ENCODE peak calls at places on chromosomes 12 and 14, in seven cellular contexts. One of them, this sample, is unnamed. For H3K27me3, the result is how much of the 10 kb centered on the place peaks cover.

GRCh38 chr14:94045563-94046345 is 19.6 kb downstream of the OTUB2 start:
- DNase-seq in dorsolateral prefrontal cortex: no peak
- DNase-seq in lung: no peak
- DNase-seq in stomach: no peak
- DNase-seq in CD4-positive, alpha-beta memory T cell: no peak
- DNase-seq in CD8-positive, alpha-beta memory T cell: no peak
- DNase-seq in HepG2: no peak
- DNase-seq in this sample: no peak

GRCh38 chr12:19779393-19780056 is 340.2 kb downstream of the AEBP2 start:
- DNase-seq in lung: no peak
- DNase-seq in CD8-positive, alpha-beta memory T cell: no peak
- DNase-seq in stomach: no peak
- DNase-seq in HepG2: no peak
- DNase-seq in dorsolateral prefrontal cortex: no peak
- DNase-seq in CD4-positive, alpha-beta memory T cell: no peak
- DNase-seq in this sample: no peak

GRCh38 chr14:76920572-76921175 is 94.5 kb downstream of the LRRC74A start:
- DNase-seq in stomach: no peak
- DNase-seq in CD4-positive, alpha-beta memory T cell: no peak
- DNase-seq in dorsolateral prefrontal cortex: no peak
- DNase-seq in lung: no peak
- DNase-seq in HepG2: no peak
- DNase-seq in CD8-positive, alpha-beta memory T cell: no peak
- DNase-seq in this sample: no peak

GRCh38 chr12:130646690-130647089 is 69.4 kb downstream of the RIMBP2 start:
- DNase-seq in CD4-positive, alpha-beta memory T cell: no peak
- DNase-seq in HepG2: no peak
- DNase-seq in dorsolateral prefrontal cortex: no peak
- DNase-seq in stomach: no peak
- DNase-seq in lung: no peak
- DNase-seq in CD8-positive, alpha-beta memory T cell: no peak
- DNase-seq in this sample: no peak

GRCh38 chr12:113747048-113747447 is 219.1 kb downstream of the RBM19 start:
- DNase-seq in CD8-positive, alpha-beta memory T cell: no peak
- DNase-seq in dorsolateral prefrontal cortex: no peak
- DNase-seq in CD4-positive, alpha-beta memory T cell: no peak
- DNase-seq in HepG2: no peak
- DNase-seq in stomach: no peak
- DNase-seq in lung: no peak
- DNase-seq in this sample: no peak

GRCh38 chr14:50335989-50336391 is 23.9 kb downstream of the DMAC2L start:
- DNase-seq in CD4-positive, alpha-beta memory T cell: no peak
- DNase-seq in HepG2: no peak
- DNase-seq in CD8-positive, alpha-beta memory T cell: no peak
- DNase-seq in lung: no peak
- DNase-seq in stomach: no peak
- DNase-seq in dorsolateral prefrontal cortex: peak
- DNase-seq in this sample: no peak

GRCh38 chr14:97180304-97181200 is 383.4 kb downstream of the VRK1 start:
- DNase-seq in stomach: no peak
- DNase-seq in CD8-positive, alpha-beta memory T cell: no peak
- DNase-seq in HepG2: peak
- DNase-seq in CD4-positive, alpha-beta memory T cell: no peak
- DNase-seq in lung: no peak
- DNase-seq in dorsolateral prefrontal cortex: no peak
- DNase-seq in this sample: no peak

GRCh38 chr14:50530358-50530757 is 2.0 kb downstream of the MAP4K5 start:
- DNase-seq in CD4-positive, alpha-beta memory T cell: no peak
- DNase-seq in stomach: no peak
- DNase-seq in dorsolateral prefrontal cortex: no peak
- DNase-seq in lung: no peak
- DNase-seq in HepG2: no peak
- DNase-seq in CD8-positive, alpha-beta memory T cell: no peak
- DNase-seq in this sample: no peak

GRCh38 chr14:23567186-23568020 is at the start of gene AP1G2:
- DNase-seq in CD8-positive, alpha-beta memory T cell: peak
- DNase-seq in dorsolateral prefrontal cortex: peak
- DNase-seq in lung: peak
- DNase-seq in CD4-positive, alpha-beta memory T cell: peak
- DNase-seq in HepG2: peak
- DNase-seq in stomach: peak
- DNase-seq in this sample: peak

GRCh38 chr14:23568600-23569310 is 1.2 kb upstream of the AP1G2 start:
- DNase-seq in dorsolateral prefrontal cortex: no peak
- DNase-seq in CD8-positive, alpha-beta memory T cell: no peak
- DNase-seq in stomach: no peak
- DNase-seq in lung: no peak
- DNase-seq in CD4-positive, alpha-beta memory T cell: no peak
- DNase-seq in HepG2: peak
- DNase-seq in this sample: no peak

GRCh38 chr14:23566782-23567185 is 807 bp downstream of the AP1G2 start:
- DNase-seq in CD4-positive, alpha-beta memory T cell: no peak
- DNase-seq in stomach: peak
- DNase-seq in CD8-positive, alpha-beta memory T cell: no peak
- DNase-seq in HepG2: no peak
- DNase-seq in lung: no peak
- DNase-seq in dorsolateral prefrontal cortex: no peak
- DNase-seq in this sample: no peak

GRCh38 chr14:23569443-23570151 is 2.0 kb upstream of the AP1G2 start:
- DNase-seq in HepG2: peak
- DNase-seq in CD8-positive, alpha-beta memory T cell: no peak
- DNase-seq in CD4-positive, alpha-beta memory T cell: no peak
- DNase-seq in lung: no peak
- DNase-seq in stomach: no peak
- DNase-seq in dorsolateral prefrontal cortex: peak
- DNase-seq in this sample: no peak

DNA sequence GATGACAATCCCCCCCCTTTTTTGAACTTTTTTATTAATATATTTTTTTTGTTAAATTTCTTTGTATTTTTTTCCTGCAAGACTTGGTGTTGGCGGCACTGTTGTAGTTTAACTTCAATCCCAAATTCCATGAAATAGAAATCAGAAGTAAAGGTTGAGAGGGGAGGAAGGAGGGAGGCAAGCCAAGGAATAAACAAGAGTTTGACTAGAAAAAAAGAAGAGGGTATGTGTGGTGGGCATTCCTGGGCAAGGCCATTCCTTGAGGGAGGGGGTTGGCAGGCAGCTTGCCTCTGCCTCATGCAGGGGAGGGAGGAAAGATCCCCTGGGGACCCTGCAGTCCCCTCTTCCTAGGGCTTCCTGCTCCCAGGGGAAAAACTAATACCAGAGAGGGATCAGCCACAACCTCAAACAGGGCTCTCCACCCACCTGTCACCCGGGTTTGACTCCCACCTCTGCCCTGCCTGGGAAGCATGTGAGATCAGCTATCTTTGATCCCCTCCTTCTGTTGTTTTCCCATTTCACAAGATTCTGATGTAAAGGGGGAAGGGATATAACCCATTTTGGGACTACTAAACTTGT is 519 bp upstream of the AP1G2 start:
- DNase-seq in stomach: no peak
- DNase-seq in CD8-positive, alpha-beta memory T cell: no peak
- DNase-seq in dorsolateral prefrontal cortex: no peak
- DNase-seq in CD4-positive, alpha-beta memory T cell: no peak
- DNase-seq in HepG2: no peak
- DNase-seq in lung: no peak
- DNase-seq in this sample: no peak
- H3K4me3 ChIP-seq in stomach: peak
- H3K4me3 ChIP-seq in CD8-positive, alpha-beta memory T cell: peak
- H3K4me3 ChIP-seq in dorsolateral prefrontal cortex: peak
- H3K4me3 ChIP-seq in CD4-positive, alpha-beta memory T cell: peak
- H3K4me3 ChIP-seq in HepG2: peak
- H3K4me3 ChIP-seq in lung: no peak
- H3K4me3 ChIP-seq in this sample: peak

GRCh38 chr12:49344486-49345047 is 2.1 kb upstream of the DNAJC22 start:
- DNase-seq in lung: no peak
- DNase-seq in stomach: no peak
- DNase-seq in CD8-positive, alpha-beta memory T cell: no peak
- DNase-seq in HepG2: no peak
- DNase-seq in CD4-positive, alpha-beta memory T cell: no peak
- DNase-seq in dorsolateral prefrontal cortex: no peak
- DNase-seq in this sample: no peak

GRCh38 chr12:49340971-49341776 is 4.2 kb upstream of the C1QL4 start:
- DNase-seq in stomach: peak
- DNase-seq in lung: no peak
- DNase-seq in CD4-positive, alpha-beta memory T cell: no peak
- DNase-seq in dorsolateral prefrontal cortex: no peak
- DNase-seq in HepG2: no peak
- DNase-seq in CD8-positive, alpha-beta memory T cell: no peak
- DNase-seq in this sample: no peak

GRCh38 chr12:49341777-49342065 is 4.7 kb upstream of the C1QL4 start:
- DNase-seq in lung: no peak
- DNase-seq in HepG2: no peak
- DNase-seq in CD8-positive, alpha-beta memory T cell: no peak
- DNase-seq in CD4-positive, alpha-beta memory T cell: no peak
- DNase-seq in dorsolateral prefrontal cortex: no peak
- DNase-seq in stomach: no peak
- DNase-seq in this sample: no peak

GRCh38 chr12:49342066-49342913 is 4.4 kb upstream of the DNAJC22 start:
- DNase-seq in lung: peak
- DNase-seq in stomach: peak
- DNase-seq in HepG2: peak
- DNase-seq in dorsolateral prefrontal cortex: peak
- DNase-seq in CD4-positive, alpha-beta memory T cell: peak
- DNase-seq in CD8-positive, alpha-beta memory T cell: peak
- DNase-seq in this sample: peak

DNA sequence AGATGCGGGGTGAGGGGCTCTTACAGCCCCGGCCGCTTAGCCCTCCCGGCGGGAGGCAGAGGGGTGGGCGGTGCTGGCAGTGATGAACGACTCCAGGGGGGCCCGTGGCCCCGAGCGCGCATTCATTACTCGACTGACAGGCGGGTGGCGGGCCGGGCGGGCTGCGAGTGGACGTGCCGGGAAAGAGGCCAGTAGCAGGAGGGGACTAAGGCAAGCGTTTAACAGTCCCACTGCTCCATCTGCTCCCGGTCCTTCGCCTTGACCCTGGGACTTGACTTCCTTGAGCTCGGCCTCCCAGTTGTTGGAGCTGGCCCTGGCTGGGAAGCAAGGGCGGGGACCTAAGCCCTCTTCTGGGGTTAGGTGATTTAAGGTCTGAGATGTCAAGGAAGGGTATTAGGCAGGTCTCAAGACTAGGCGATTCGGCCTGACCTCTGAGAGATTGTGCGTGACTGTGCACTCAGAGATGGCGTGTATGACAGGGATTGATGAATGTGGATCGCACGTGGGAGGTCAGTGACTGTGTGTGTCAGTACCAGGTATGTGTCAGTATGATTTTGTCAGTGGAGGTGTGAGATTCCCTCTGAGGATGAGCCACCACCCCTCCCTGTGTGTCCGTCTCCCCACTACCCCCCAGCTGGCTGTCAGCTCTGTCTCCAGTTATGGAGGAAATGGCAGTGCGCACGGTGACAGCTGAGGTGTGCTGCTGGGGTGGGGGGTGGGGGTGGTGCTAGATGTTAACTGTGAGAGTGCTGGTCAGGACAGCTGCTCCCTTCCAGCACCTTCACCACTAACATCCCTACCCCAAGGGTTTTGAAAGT is 3.6 kb upstream of the DNAJC22 start:
- DNase-seq in CD4-positive, alpha-beta memory T cell: peak
- DNase-seq in lung: no peak
- DNase-seq in dorsolateral prefrontal cortex: no peak
- DNase-seq in stomach: peak
- DNase-seq in HepG2: no peak
- DNase-seq in CD8-positive, alpha-beta memory T cell: no peak
- DNase-seq in this sample: no peak
- H3K27me3 ChIP-seq in CD4-positive, alpha-beta memory T cell: under half
- H3K27me3 ChIP-seq in lung: under half
- H3K27me3 ChIP-seq in dorsolateral prefrontal cortex: under half
- H3K27me3 ChIP-seq in stomach: half or more
- H3K27me3 ChIP-seq in HepG2: under half
- H3K27me3 ChIP-seq in CD8-positive, alpha-beta memory T cell: under half
- H3K27me3 ChIP-seq in this sample: under half

GRCh38 chr14:73238941-73239340 is 1.6 kb downstream of the PAPLN start:
- DNase-seq in dorsolateral prefrontal cortex: no peak
- DNase-seq in CD4-positive, alpha-beta memory T cell: no peak
- DNase-seq in stomach: no peak
- DNase-seq in lung: no peak
- DNase-seq in HepG2: no peak
- DNase-seq in CD8-positive, alpha-beta memory T cell: no peak
- DNase-seq in this sample: no peak

GRCh38 chr14:73237786-73238261 is 518 bp downstream of the PAPLN start:
- DNase-seq in CD8-positive, alpha-beta memory T cell: no peak
- DNase-seq in lung: no peak
- DNase-seq in stomach: no peak
- DNase-seq in CD4-positive, alpha-beta memory T cell: no peak
- DNase-seq in dorsolateral prefrontal cortex: no peak
- DNase-seq in HepG2: no peak
- DNase-seq in this sample: no peak

GRCh38 chr14:73240816-73241480 is 3.6 kb downstream of the PAPLN start:
- DNase-seq in CD8-positive, alpha-beta memory T cell: no peak
- DNase-seq in lung: no peak
- DNase-seq in CD4-positive, alpha-beta memory T cell: no peak
- DNase-seq in HepG2: no peak
- DNase-seq in stomach: no peak
- DNase-seq in dorsolateral prefrontal cortex: no peak
- DNase-seq in this sample: no peak

GRCh38 chr14:73238262-73238852 is 1.1 kb downstream of the PAPLN start:
- DNase-seq in CD8-positive, alpha-beta memory T cell: no peak
- DNase-seq in lung: no peak
- DNase-seq in CD4-positive, alpha-beta memory T cell: no peak
- DNase-seq in HepG2: peak
- DNase-seq in dorsolateral prefrontal cortex: no peak
- DNase-seq in stomach: no peak
- DNase-seq in this sample: no peak

DNA sequence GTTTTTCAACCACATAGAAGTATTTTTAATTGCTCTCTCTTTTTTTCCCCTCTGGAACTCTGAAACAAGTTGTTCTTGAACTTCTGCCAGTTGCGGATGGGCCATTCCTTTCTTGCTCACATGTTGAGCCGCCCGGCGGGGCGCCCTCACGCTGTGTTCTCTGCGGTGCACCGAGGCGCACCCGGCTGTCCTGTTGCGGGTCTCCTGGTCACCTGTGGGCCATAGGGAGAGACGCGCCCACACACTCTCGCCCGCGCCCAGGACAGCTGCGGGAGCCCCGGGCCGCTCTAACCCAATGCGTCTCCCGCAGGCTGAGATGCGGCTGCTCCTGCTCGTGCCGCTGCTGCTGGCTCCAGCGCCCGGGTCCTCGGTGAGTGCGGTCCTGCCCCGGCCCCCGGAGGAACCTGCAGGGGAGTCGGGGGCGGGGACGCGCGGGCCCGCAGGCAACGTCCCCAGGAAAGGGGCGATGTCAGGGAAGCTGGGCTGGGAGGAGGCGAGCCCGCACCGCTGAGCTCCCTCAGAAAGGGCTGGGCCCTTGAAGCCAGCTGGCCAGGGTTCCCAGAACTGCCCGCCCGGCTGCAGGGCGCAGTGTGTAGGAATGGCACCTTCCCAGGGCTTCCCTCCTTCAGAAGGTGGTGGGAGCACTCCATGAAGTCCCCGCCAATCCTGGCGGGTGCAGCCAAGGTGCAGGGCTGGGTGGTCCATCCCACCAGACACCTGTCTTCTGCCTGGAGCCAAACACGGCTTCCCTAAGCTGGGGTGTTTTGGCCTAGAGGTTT is 2.3 kb downstream of the PAPLN start:
- DNase-seq in lung: no peak
- DNase-seq in CD4-positive, alpha-beta memory T cell: no peak
- DNase-seq in stomach: no peak
- DNase-seq in CD8-positive, alpha-beta memory T cell: no peak
- DNase-seq in dorsolateral prefrontal cortex: peak
- DNase-seq in HepG2: no peak
- DNase-seq in this sample: no peak
- H3K4me3 ChIP-seq in lung: no peak
- H3K4me3 ChIP-seq in CD4-positive, alpha-beta memory T cell: no peak
- H3K4me3 ChIP-seq in stomach: peak
- H3K4me3 ChIP-seq in CD8-positive, alpha-beta memory T cell: no peak
- H3K4me3 ChIP-seq in dorsolateral prefrontal cortex: peak
- H3K4me3 ChIP-seq in HepG2: no peak
- H3K4me3 ChIP-seq in this sample: no peak

DNA sequence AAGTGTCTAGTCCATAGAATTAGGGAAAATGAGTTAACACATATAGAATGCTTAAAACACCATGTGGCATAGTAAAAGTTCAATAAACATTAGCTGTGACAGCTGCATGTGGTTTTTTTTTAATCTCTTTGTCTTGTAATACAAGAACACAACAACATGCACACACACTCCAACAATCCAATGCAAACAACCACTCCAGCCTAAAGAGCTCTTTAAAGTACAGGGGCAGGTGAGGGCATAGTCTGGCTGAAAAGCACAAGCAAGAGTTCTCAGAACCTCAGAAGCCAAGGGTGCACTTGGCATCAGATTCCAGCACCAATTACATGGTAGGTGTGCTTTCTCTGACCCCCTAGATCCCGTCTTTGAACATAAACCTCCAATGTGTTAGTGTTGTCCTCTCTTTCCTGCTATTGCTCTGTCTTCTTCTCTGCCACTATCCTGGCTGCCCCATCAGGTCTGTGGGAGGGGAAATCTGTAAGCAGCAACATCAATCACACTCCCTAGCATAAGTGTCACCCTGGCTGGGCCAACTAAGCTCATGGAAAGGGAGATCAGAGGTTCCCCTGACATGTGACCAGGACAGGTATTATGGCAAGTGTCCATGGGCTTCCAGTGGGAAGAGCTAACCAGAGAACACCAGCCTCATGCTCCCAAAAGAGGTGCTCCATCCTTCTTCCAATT is 91.0 kb downstream of the SLC8A3 start:
- DNase-seq in CD4-positive, alpha-beta memory T cell: no peak
- DNase-seq in CD8-positive, alpha-beta memory T cell: no peak
- DNase-seq in stomach: no peak
- DNase-seq in dorsolateral prefrontal cortex: no peak
- DNase-seq in lung: peak
- DNase-seq in HepG2: no peak
- DNase-seq in this sample: no peak
- H3K27me3 ChIP-seq in CD4-positive, alpha-beta memory T cell: under half
- H3K27me3 ChIP-seq in CD8-positive, alpha-beta memory T cell: under half
- H3K27me3 ChIP-seq in stomach: under half
- H3K27me3 ChIP-seq in dorsolateral prefrontal cortex: under half
- H3K27me3 ChIP-seq in lung: under half
- H3K27me3 ChIP-seq in HepG2: under half
- H3K27me3 ChIP-seq in this sample: under half